ENCODE peak calls at places on chromosomes 1 and 21, in four cellular contexts. One of them, this sample, is unnamed. For H3K36me3, the result is how much of the 10 kb centered on the place peaks cover.

GRCh38 chr21:45110873-45111624 is 36.7 kb downstream of the ADARB1 start:
- DNase-seq in neuronal stem cell: no peak
- DNase-seq in tibial nerve: no peak
- DNase-seq in heart right ventricle: no peak
- DNase-seq in this sample: no peak

GRCh38 chr1:116737855-116738318 is 16.3 kb upstream of the CD2 start:
- DNase-seq in neuronal stem cell: no peak
- DNase-seq in tibial nerve: no peak
- DNase-seq in heart right ventricle: no peak
- DNase-seq in this sample: no peak

GRCh38 chr1:24640288-24640687 is 2.8 kb upstream of the SRRM1 start:
- DNase-seq in neuronal stem cell: no peak
- DNase-seq in tibial nerve: no peak
- DNase-seq in heart right ventricle: no peak
- DNase-seq in this sample: peak

GRCh38 chr1:151680812-151681211 is 35.8 kb downstream of the CELF3 start:
- DNase-seq in neuronal stem cell: no peak
- DNase-seq in tibial nerve: no peak
- DNase-seq in heart right ventricle: no peak
- DNase-seq in this sample: no peak

GRCh38 chr1:180131510-180131909 is 23.2 kb upstream of the QSOX1 start:
- DNase-seq in neuronal stem cell: no peak
- DNase-seq in tibial nerve: no peak
- DNase-seq in heart right ventricle: no peak
- DNase-seq in this sample: no peak

GRCh38 chr1:203462878-203463277 is 12.7 kb upstream of the PRELP start:
- DNase-seq in neuronal stem cell: no peak
- DNase-seq in tibial nerve: no peak
- DNase-seq in heart right ventricle: no peak
- DNase-seq in this sample: no peak

GRCh38 chr1:32464716-32465540 is at the start of gene ZBTB8B:
- DNase-seq in neuronal stem cell: peak
- DNase-seq in tibial nerve: peak
- DNase-seq in heart right ventricle: peak
- DNase-seq in this sample: no peak

GRCh38 chr1:163205513-163205912 is 2.8 kb upstream of the RGS5 start:
- DNase-seq in neuronal stem cell: no peak
- DNase-seq in tibial nerve: no peak
- DNase-seq in heart right ventricle: no peak
- DNase-seq in this sample: no peak

DNA sequence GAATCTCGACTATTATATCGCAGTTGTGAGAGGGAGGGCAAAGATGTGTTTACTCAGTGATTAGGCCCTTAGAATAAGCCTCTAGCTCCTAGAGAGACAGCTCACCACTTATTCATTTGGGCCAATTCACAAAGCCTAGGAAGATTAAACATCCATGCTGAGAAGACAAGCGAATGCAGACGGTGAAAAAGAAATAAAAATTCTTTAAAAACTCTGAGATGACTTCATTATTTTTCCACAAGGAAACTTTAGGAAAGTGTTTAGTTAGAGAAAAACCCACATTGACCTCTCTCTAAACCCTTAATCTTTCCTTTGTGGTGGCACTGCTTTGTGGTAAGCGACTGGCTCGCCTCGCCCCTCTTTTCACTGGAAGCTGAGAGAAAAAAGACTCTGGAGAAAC is 146.8 kb upstream of the DMRTA2 start:
- DNase-seq in neuronal stem cell: peak
- DNase-seq in tibial nerve: no peak
- DNase-seq in heart right ventricle: no peak
- DNase-seq in this sample: peak
- H3K27ac ChIP-seq in neuronal stem cell: no peak
- H3K27ac ChIP-seq in tibial nerve: no peak
- H3K27ac ChIP-seq in heart right ventricle: no peak
- H3K27ac ChIP-seq in this sample: no peak

DNA sequence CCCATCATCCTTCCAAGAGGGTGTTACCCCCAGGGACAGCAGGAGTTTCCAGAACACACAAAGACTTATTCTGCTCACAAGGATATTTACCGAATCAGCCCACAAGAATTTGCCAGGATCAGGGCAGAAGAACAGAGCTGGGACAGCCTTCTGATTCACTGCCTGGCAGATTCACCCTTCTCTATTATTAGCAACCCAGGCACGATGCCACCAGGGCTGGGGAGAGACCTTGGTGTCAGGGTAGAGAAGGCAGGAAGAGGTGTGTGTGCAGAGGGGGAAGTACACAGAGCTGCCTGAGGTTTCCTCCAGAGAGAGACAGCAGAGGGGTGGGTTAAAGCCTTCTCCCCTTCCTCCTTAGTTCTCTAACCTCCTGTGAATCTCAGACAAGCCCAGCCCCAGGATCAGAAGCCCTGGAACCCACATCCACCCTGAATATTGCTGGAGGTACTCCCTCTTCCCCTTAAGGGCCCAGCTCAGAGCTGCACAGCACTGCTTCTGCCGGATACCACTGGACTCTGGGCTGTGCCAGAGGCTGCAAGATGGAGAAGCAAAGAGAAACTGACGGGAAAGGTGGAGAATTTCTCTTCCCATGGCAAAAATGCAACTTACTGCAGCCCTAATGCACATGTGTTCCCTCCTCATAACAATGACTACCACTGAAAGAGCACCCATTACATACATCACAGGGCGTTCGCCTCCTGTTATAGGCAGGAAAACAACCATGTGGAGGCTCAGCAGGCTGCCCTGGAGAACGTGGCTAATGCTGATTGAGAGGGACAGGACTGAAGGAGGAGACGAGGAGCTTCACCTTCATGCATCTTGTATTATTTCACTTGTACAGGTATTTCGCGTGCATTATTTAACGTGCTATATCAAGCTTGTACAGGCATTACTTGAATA is 61.7 kb downstream of the ITPKB start:
- DNase-seq in neuronal stem cell: no peak
- DNase-seq in tibial nerve: peak
- DNase-seq in heart right ventricle: peak
- DNase-seq in this sample: peak
- H3K4me3 ChIP-seq in neuronal stem cell: no peak
- H3K4me3 ChIP-seq in tibial nerve: no peak
- H3K4me3 ChIP-seq in heart right ventricle: no peak
- H3K4me3 ChIP-seq in this sample: no peak

DNA sequence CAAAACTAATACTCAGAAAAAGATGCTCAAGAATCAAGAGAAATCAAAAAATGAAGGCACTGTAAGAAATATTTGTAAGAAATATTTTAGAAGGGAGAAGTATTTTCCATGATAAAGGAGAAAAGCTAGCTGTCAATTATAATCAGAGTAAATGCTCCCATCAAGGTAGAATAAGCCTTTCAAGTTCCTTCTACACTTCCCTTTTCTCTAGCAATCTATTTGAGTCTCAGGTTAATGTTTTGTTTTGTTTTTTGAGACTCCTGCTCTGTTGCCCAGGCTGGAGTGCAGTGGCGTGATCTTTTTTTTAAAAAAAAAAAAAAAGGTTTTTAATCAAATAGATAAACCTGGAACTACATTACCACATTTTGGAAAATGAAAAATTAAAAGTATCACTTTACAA is 33.3 kb downstream of the PUM1 start:
- DNase-seq in neuronal stem cell: no peak
- DNase-seq in tibial nerve: no peak
- DNase-seq in heart right ventricle: no peak
- DNase-seq in this sample: no peak
- H3K36me3 ChIP-seq in neuronal stem cell: half or more
- H3K36me3 ChIP-seq in tibial nerve: under half
- H3K36me3 ChIP-seq in heart right ventricle: under half
- H3K36me3 ChIP-seq in this sample: under half

DNA sequence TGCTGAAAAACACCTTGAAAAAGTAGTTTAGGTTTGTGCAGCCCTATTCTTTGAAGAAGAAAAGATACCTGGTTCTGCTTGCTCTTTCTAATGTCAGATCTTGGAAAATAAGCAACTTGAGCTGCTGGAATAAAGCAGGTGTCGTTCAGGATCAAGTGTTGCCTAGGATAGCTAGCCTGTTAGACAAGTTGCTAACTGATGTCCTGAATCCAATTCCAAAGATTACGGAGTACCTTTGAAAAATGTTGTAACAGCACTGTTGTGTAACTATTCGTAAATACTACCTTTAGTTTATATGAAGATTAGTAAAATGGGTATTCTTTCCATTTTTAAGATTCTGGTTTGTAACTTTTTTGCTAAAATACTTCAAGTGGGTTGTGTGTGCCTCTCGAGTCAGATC is 151.5 kb downstream of the CLEC20A start:
- DNase-seq in neuronal stem cell: no peak
- DNase-seq in tibial nerve: no peak
- DNase-seq in heart right ventricle: no peak
- DNase-seq in this sample: no peak
- H3K27ac ChIP-seq in neuronal stem cell: no peak
- H3K27ac ChIP-seq in tibial nerve: no peak
- H3K27ac ChIP-seq in heart right ventricle: peak
- H3K27ac ChIP-seq in this sample: no peak

DNA sequence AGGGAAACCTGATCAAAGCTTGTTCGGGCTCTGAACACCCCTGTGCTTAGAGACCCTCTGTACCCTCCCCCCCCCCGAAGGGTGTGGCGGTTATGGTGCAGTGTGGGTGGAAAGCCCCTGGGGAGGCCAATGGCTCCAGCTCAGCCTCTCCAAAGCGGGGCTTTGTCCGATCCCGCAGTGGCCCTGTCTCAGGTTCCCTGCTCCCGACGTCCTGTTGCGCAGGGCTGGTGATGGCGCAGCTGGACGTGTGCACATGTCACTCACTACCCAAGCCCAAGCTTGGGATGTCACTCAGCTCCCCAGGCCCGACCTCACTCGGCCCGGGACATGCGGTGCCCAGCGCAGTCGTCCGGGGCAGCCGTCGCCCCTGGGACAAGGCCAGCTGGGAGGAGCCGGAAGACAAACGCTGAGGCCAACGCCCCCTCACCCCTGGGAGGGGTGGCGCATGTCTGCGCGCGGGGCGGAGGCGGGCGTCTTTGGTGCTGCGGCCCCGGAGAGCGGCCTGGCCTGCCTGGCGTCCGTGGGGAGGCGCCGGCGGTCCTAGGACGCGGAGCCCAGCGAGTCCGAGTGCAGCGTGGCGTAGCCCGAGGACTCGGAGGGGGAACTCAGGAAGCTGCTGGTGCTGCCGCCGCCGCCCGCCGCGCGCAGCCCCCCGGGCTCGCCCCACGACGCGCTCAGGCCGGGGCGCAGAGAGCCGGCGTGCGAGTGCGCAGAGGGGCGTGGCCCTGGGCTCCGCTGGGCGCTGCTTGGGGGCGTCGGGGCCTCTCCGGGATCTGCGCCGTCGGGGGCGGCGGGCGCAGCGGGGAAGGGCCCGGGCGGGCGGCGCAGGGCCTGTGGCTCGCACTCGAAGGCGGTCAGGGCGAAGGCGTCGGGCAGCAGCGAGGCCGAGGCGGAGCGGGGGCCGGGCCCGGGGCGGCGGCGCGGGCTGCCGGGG is 5.1 kb downstream of the HES3 start:
- DNase-seq in neuronal stem cell: no peak
- DNase-seq in tibial nerve: no peak
- DNase-seq in heart right ventricle: no peak
- DNase-seq in this sample: no peak
- H3K4me3 ChIP-seq in neuronal stem cell: peak
- H3K4me3 ChIP-seq in tibial nerve: no peak
- H3K4me3 ChIP-seq in heart right ventricle: no peak
- H3K4me3 ChIP-seq in this sample: no peak

DNA sequence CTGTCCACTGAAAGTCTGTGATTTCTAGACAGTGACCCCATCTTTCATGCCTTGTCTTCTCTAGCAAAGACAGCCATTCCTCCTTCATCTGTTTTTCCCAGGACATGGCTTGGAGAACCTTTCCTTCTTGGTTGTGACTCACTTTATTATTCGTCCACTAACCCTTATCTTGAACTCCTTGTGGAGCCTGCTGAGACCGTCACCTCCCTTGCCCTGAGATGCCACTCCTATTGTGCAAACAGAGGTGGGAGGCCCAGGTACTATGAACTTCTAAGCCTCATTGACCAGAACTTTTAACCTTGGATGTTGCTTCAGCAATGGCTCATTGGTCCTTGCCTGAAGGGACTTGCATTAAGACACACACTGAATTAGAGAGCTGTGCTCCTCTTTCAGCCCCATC is 117.5 kb downstream of the FOXD2 start:
- DNase-seq in neuronal stem cell: no peak
- DNase-seq in tibial nerve: no peak
- DNase-seq in heart right ventricle: no peak
- DNase-seq in this sample: no peak
- H3K36me3 ChIP-seq in neuronal stem cell: under half
- H3K36me3 ChIP-seq in tibial nerve: under half
- H3K36me3 ChIP-seq in heart right ventricle: under half
- H3K36me3 ChIP-seq in this sample: under half

This sample was measured in SJCRH30.